ENCODE peak calls at places on chromosomes 13 and 19, in five cellular contexts. I is ascending aorta; G is activated CD4-positive, alpha-beta T cell treated with anti-CD3 and anti-CD28 coated beads, Interleukin-2, amount 50 U/mL, for 48 hours; A is HFFc6; M is adipocyte. S is an unnamed sample.

GRCh38 chr13:111533900-111534645 is 213.6 kb downstream of the TEX29 start:
- DNase-seq in G (no peak), I (no peak), A (no peak), M (no peak), S (no peak)

GRCh38 chr19:43460362-43461016 is 4.9 kb downstream of the LYPD3 start:
- DNase-seq in I (no peak), A (no peak), M (no peak), G (no peak), S (no peak)

GRCh38 chr13:44013666-44014291 is 134.1 kb downstream of the LACC1 start:
- DNase-seq in A (peak), I (no peak), M (peak), G (no peak), S (peak)

GRCh38 chr13:41606646-41607045 is 149.3 kb downstream of the RGCC start:
- DNase-seq in G (no peak), M (no peak), A (no peak), I (no peak), S (no peak)

GRCh38 chr13:45439000-45439399 is 20.8 kb upstream of the SLC25A30 start:
- DNase-seq in I (no peak), G (no peak), M (no peak), A (no peak), S (no peak)

GRCh38 chr13:43229506-43229905 is 206.1 kb downstream of the DNAJC15 start:
- DNase-seq in G (no peak), I (no peak), A (peak), M (no peak), S (peak)

GRCh38 chr19:34104099-34104498 is 68.2 kb upstream of the LSM14A start:
- DNase-seq in A (no peak), G (no peak), M (no peak), I (no peak), S (no peak)

GRCh38 chr13:110841846-110842245 is 73.0 kb downstream of the ANKRD10 start:
- DNase-seq in I (no peak), M (no peak), A (peak), G (no peak), S (no peak)

GRCh38 chr19:1455336-1456120 is 5.6 kb downstream of the APC2 start:
- DNase-seq in I (no peak), G (peak), M (peak), A (peak), S (no peak)

GRCh38 chr13:29522044-29522685 is 73.3 kb downstream of the SLC7A1 start:
- DNase-seq in I (no peak), G (no peak), A (peak), M (peak), S (peak)

GRCh38 chr19:43526884-43527859 is at the start of gene ETHE1:
- DNase-seq in I (peak), A (peak), M (peak), G (peak), S (no peak)

GRCh38 chr13:112638157-112638750 is 50.3 kb upstream of the TUBGCP3 start:
- DNase-seq in A (no peak), M (no peak), G (no peak), I (no peak), S (no peak)

GRCh38 chr13:32914686-32915085 is 101.5 kb upstream of the KL start:
- DNase-seq in I (no peak), G (no peak), A (no peak), M (no peak), S (no peak)

GRCh38 chr19:2500157-2500556 is 24.2 kb downstream of the GADD45B start:
- DNase-seq in I (no peak), M (no peak), G (no peak), A (no peak), S (no peak)

GRCh38 chr13:40391788-40392187 is 274.7 kb downstream of the FOXO1 start:
- DNase-seq in G (no peak), A (no peak), M (no peak), I (no peak), S (no peak)

GRCh38 chr13:27289016-27289665 is 18.5 kb downstream of the RASL11A start:
- DNase-seq in M (no peak), I (no peak), G (no peak), A (no peak), S (no peak)

GRCh38 chr13:99464441-99464949 is 36.8 kb upstream of the TM9SF2 start:
- DNase-seq in G (no peak), I (no peak), M (peak), A (peak), S (peak)

GRCh38 chr13:51518847-51519246 is 65.4 kb upstream of the WDFY2 start:
- DNase-seq in M (peak), A (peak), I (no peak), G (peak), S (no peak)

GRCh38 chr13:110232756-110233155 is 74.2 kb downstream of the COL4A1 start:
- DNase-seq in M (no peak), A (peak), G (no peak), I (no peak), S (no peak)

GRCh38 chr13:28337196-28338045 is 157.5 kb downstream of the FLT1 start:
- DNase-seq in M (peak), A (peak), G (no peak), I (no peak), S (no peak)

GRCh38 chr13:88751994-88752393 is 1080.8 kb downstream of the SLITRK5 start:
- DNase-seq in I (no peak), A (no peak), G (no peak), M (no peak), S (no peak)

GRCh38 chr13:31274345-31274870 is 74.6 kb downstream of the B3GLCT start:
- DNase-seq in A (no peak), G (no peak), I (no peak), M (no peak), S (no peak)

GRCh38 chr19:38317104-38317612 is 1.4 kb upstream of the YIF1B start:
- DNase-seq in A (no peak), M (no peak), I (no peak), G (peak), S (no peak)

GRCh38 chr13:68125087-68125480 is 894.9 kb upstream of the PCDH9 start:
- DNase-seq in M (peak), A (no peak), G (no peak), I (no peak), S (no peak)

GRCh38 chr19:958967-959685 is 25.0 kb upstream of the WDR18 start:
- DNase-seq in A (peak), G (peak), I (no peak), M (no peak), S (no peak)

GRCh38 chr19:46841458-46842083 is 9.1 kb downstream of the AP2S1 start:
- DNase-seq in A (peak), I (no peak), G (no peak), M (peak), S (no peak)

GRCh38 chr19:17195106-17195505 is 20.1 kb upstream of the USE1 start:
- DNase-seq in G (no peak), I (no peak), A (no peak), M (no peak), S (no peak)

GRCh38 chr13:21009036-21009435 is 52.4 kb downstream of the LATS2 start:
- DNase-seq in M (no peak), A (no peak), I (no peak), G (no peak), S (no peak)

GRCh38 chr19:13956365-13956744 is 4.0 kb downstream of the DCAF15 start:
- DNase-seq in M (no peak), I (no peak), A (no peak), G (no peak), S (no peak)

GRCh38 chr13:101140087-101140770 is 276.1 kb downstream of the NALCN start:
- DNase-seq in A (no peak), I (no peak), G (no peak), M (no peak), S (no peak)

GRCh38 chr19:14835011-14835410 is at the start of the genes OR7A5 and OR7C1:
- DNase-seq in A (no peak), I (no peak), M (no peak), G (no peak), S (peak)

GRCh38 chr13:28408235-28408848 is 86.6 kb downstream of the FLT1 start:
- DNase-seq in M (no peak), G (no peak), I (no peak), A (no peak), S (no peak)

GRCh38 chr19:8552810-8553209 is 24.4 kb downstream of the MYO1F start:
- DNase-seq in I (no peak), A (peak), M (no peak), G (no peak), S (no peak)